ENCODE peak calls at places on chromosomes 6 and 20, in ten cellular contexts. A, G, N, B, Y, R, Z, X, H and M are unnamed samples.

GRCh38 chr6:133764813-133765208 is 124.1 kb upstream of the TCF21 start:
- DNase-seq in A (no peak), N (no peak), R (no peak), B (no peak), Y (no peak), H (no peak), X (no peak), G (no peak), Z (no peak), M (no peak)

GRCh38 chr20:23138682-23139081 is 52.6 kb upstream of the CD93 start:
- DNase-seq in Z (no peak), X (no peak), G (no peak), Y (no peak), R (no peak), A (no peak), N (no peak), H (no peak), B (no peak), M (no peak)

GRCh38 chr6:72589096-72589495 is 32.8 kb upstream of the KCNQ5 start:
- DNase-seq in Y (no peak), B (no peak), H (no peak), G (no peak), N (no peak), A (no peak), X (no peak), R (no peak), Z (no peak), M (no peak)

GRCh38 chr20:9928281-9928737 is 89.4 kb upstream of the PAK5 start:
- DNase-seq in G (no peak), R (no peak), Y (no peak), N (no peak), A (no peak), Z (no peak), B (no peak), X (no peak), H (no peak), M (no peak)

GRCh38 chr6:161444464-161444863 is 170.6 kb upstream of the AGPAT4 start:
- DNase-seq in R (no peak), Z (no peak), Y (no peak), B (peak; percentile 26), A (no peak), H (no peak), N (no peak), G (no peak), X (peak; percentile 73), M (peak; percentile 7)

GRCh38 chr6:144768676-144769599 is 483.8 kb downstream of the UTRN start:
- DNase-seq in H (no peak), X (no peak), B (no peak), G (no peak), Z (no peak), Y (no peak), N (no peak), R (no peak), A (no peak), M (no peak)

GRCh38 chr20:57959018-57959417 is 249.2 kb upstream of the PMEPA1 start:
- DNase-seq in A (no peak), B (no peak), Y (no peak), N (no peak), H (no peak), X (peak; percentile 24), R (no peak), Z (no peak), G (no peak), M (no peak)

GRCh38 chr6:83226517-83226916 is 33.4 kb downstream of the RWDD2A start:
- DNase-seq in Y (no peak), B (no peak), R (no peak), X (no peak), Z (no peak), N (no peak), A (no peak), G (no peak), H (no peak), M (no peak)

GRCh38 chr6:95431637-95432228 is 145.6 kb upstream of the MANEA start:
- DNase-seq in A (peak; percentile 40), B (no peak), Z (no peak), X (peak; percentile 36), N (no peak), G (peak; percentile 6), H (no peak), Y (peak; percentile 1), R (no peak), M (no peak)

GRCh38 chr6:156866181-156866862 is 89.1 kb downstream of the ARID1B start:
- DNase-seq in Z (no peak), Y (no peak), X (no peak), R (no peak), H (no peak), N (no peak), A (peak; percentile 75), G (no peak), B (no peak), M (no peak)

GRCh38 chr20:2005359-2005758 is 11.5 kb upstream of the PDYN start:
- DNase-seq in R (no peak), A (peak; percentile 48), X (no peak), Y (no peak), G (no peak), N (no peak), Z (no peak), H (no peak), B (no peak), M (no peak)